ENCODE peak calls at places on chromosome 4, in ten cellular contexts. One of them, this sample, is unnamed.

GRCh38 chr4:47075919-47076318 is 44.6 kb downstream of the GABRB1 start:
- DNase-seq in fibroblast of mammary gland: no peak
- DNase-seq in nucleus accumbens: no peak
- DNase-seq in EH: no peak
- DNase-seq in glomerular endothelial cell: no peak
- DNase-seq in GM03348: no peak
- DNase-seq in ureter: no peak
- DNase-seq in HT1080: no peak
- DNase-seq in AG09309: no peak
- DNase-seq in NCI-H2171: no peak
- DNase-seq in this sample: peak

GRCh38 chr4:186904104-186904503 is 180.4 kb upstream of the FAT1 start:
- DNase-seq in fibroblast of mammary gland: peak
- DNase-seq in nucleus accumbens: no peak
- DNase-seq in EH: peak
- DNase-seq in glomerular endothelial cell: no peak
- DNase-seq in GM03348: peak
- DNase-seq in ureter: no peak
- DNase-seq in HT1080: peak
- DNase-seq in AG09309: peak
- DNase-seq in NCI-H2171: no peak
- DNase-seq in this sample: no peak

GRCh38 chr4:6730603-6731300 is 14.8 kb downstream of the BLOC1S4 start:
- DNase-seq in fibroblast of mammary gland: no peak
- DNase-seq in nucleus accumbens: no peak
- DNase-seq in EH: no peak
- DNase-seq in glomerular endothelial cell: no peak
- DNase-seq in GM03348: no peak
- DNase-seq in ureter: no peak
- DNase-seq in HT1080: no peak
- DNase-seq in AG09309: no peak
- DNase-seq in NCI-H2171: no peak
- DNase-seq in this sample: peak

GRCh38 chr4:6495296-6495590 is 22.8 kb upstream of the PPP2R2C start:
- DNase-seq in fibroblast of mammary gland: no peak
- DNase-seq in nucleus accumbens: no peak
- DNase-seq in EH: no peak
- DNase-seq in glomerular endothelial cell: no peak
- DNase-seq in GM03348: no peak
- DNase-seq in ureter: no peak
- DNase-seq in HT1080: no peak
- DNase-seq in AG09309: no peak
- DNase-seq in NCI-H2171: no peak
- DNase-seq in this sample: no peak

GRCh38 chr4:67288964-67289363 is 256.3 kb downstream of the CENPC start:
- DNase-seq in fibroblast of mammary gland: peak
- DNase-seq in nucleus accumbens: no peak
- DNase-seq in EH: peak
- DNase-seq in glomerular endothelial cell: no peak
- DNase-seq in GM03348: no peak
- DNase-seq in ureter: no peak
- DNase-seq in HT1080: peak
- DNase-seq in AG09309: no peak
- DNase-seq in NCI-H2171: no peak
- DNase-seq in this sample: peak

GRCh38 chr4:2390146-2390545 is 28.3 kb downstream of the ZFYVE28 start:
- DNase-seq in fibroblast of mammary gland: no peak
- DNase-seq in nucleus accumbens: no peak
- DNase-seq in EH: peak
- DNase-seq in glomerular endothelial cell: no peak
- DNase-seq in GM03348: no peak
- DNase-seq in ureter: no peak
- DNase-seq in HT1080: peak
- DNase-seq in AG09309: no peak
- DNase-seq in NCI-H2171: no peak
- DNase-seq in this sample: no peak

GRCh38 chr4:82097504-82097903 is 276.3 kb downstream of the HNRNPD start:
- DNase-seq in fibroblast of mammary gland: peak
- DNase-seq in nucleus accumbens: no peak
- DNase-seq in EH: no peak
- DNase-seq in glomerular endothelial cell: no peak
- DNase-seq in GM03348: no peak
- DNase-seq in ureter: no peak
- DNase-seq in HT1080: peak
- DNase-seq in AG09309: no peak
- DNase-seq in NCI-H2171: no peak
- DNase-seq in this sample: no peak

GRCh38 chr4:17650404-17650803 is 36.0 kb downstream of the MED28 start:
- DNase-seq in fibroblast of mammary gland: no peak
- DNase-seq in nucleus accumbens: no peak
- DNase-seq in EH: no peak
- DNase-seq in glomerular endothelial cell: no peak
- DNase-seq in GM03348: no peak
- DNase-seq in ureter: no peak
- DNase-seq in HT1080: no peak
- DNase-seq in AG09309: no peak
- DNase-seq in NCI-H2171: no peak
- DNase-seq in this sample: no peak

GRCh38 chr4:168551945-168552695 is 55.3 kb downstream of the PALLD start:
- DNase-seq in fibroblast of mammary gland: peak
- DNase-seq in nucleus accumbens: no peak
- DNase-seq in EH: peak
- DNase-seq in glomerular endothelial cell: no peak
- DNase-seq in GM03348: no peak
- DNase-seq in ureter: no peak
- DNase-seq in HT1080: peak
- DNase-seq in AG09309: no peak
- DNase-seq in NCI-H2171: no peak
- DNase-seq in this sample: no peak